ENCODE peak calls at places on chromosomes 12 and 14, in four cellular contexts. N is CD8-positive, alpha-beta T cell; K is sigmoid colon; E is heart right ventricle. P is an unnamed sample. For H3K4me1, the result is how much of the 10 kb centered on the place peaks cover.

GRCh38 chr14:67583711-67584644 is 16.1 kb downstream of the PIGH start:
- DNase-seq in E (peak), N (peak), K (no peak), P (no peak)

GRCh38 chr12:48165089-48166031 is 8.0 kb upstream of the ASB8 start:
- DNase-seq in K (no peak), E (peak), N (peak), P (no peak)

GRCh38 chr12:120397827-120398563 is 29.0 kb upstream of the MSI1 start:
- DNase-seq in N (no peak), K (no peak), E (no peak), P (no peak)

GRCh38 chr14:83041224-83041623 is 1507.6 kb upstream of the SEL1L start:
- DNase-seq in K (no peak), E (no peak), N (no peak), P (no peak)

GRCh38 chr14:104357689-104358527 is 219.5 kb downstream of the KIF26A start:
- DNase-seq in N (no peak), E (no peak), K (peak), P (peak)

GRCh38 chr12:46702581-46703344 is 123.0 kb downstream of the SLC38A4 start:
- DNase-seq in E (no peak), N (no peak), K (no peak), P (no peak)

GRCh38 chr12:66627270-66627987 is 51.4 kb downstream of the GRIP1 start:
- DNase-seq in E (peak), N (no peak), K (no peak), P (no peak)

GRCh38 chr14:87133073-87133815 is 859.7 kb downstream of the GALC start:
- DNase-seq in N (no peak), E (peak), K (no peak), P (no peak)

GRCh38 chr12:104095289-104095688 is 31.0 kb downstream of the HCFC2 start:
- DNase-seq in E (no peak), N (no peak), K (no peak), P (no peak)

GRCh38 chr14:96309907-96310330 is 53.2 kb downstream of the ATG2B start:
- DNase-seq in E (no peak), K (no peak), N (no peak), P (no peak)

GRCh38 chr14:95946867-95947266 is 70.2 kb downstream of the TUNAR start:
- DNase-seq in K (no peak), E (no peak), N (no peak), P (no peak)

GRCh38 chr12:98559666-98560065 is 33.8 kb upstream of the SLC25A3 start:
- DNase-seq in E (no peak), N (no peak), K (no peak), P (no peak)

GRCh38 chr12:128626808-128627320 is 196.9 kb downstream of the SLC15A4 start:
- DNase-seq in N (no peak), E (no peak), K (no peak), P (no peak)

GRCh38 chr12:111295176-111295575 is 73.7 kb downstream of the PHETA1 start:
- DNase-seq in K (no peak), N (no peak), E (no peak), P (no peak)

GRCh38 chr12:72264548-72265175 is 7.5 kb upstream of the TRHDE start:
- DNase-seq in N (no peak), E (no peak), K (no peak), P (no peak)

GRCh38 chr12:68240975-68241374 is 12.4 kb downstream of the IL22 start:
- DNase-seq in E (no peak), N (peak), K (no peak), P (peak)

GRCh38 chr12:39780527-39781446 is 161.2 kb upstream of the ABCD2 start:
- DNase-seq in N (no peak), K (no peak), E (no peak), P (peak)

GRCh38 chr14:44404599-44405349 is 102.3 kb downstream of the FSCB start:
- DNase-seq in E (no peak), N (no peak), K (no peak), P (no peak)

GRCh38 chr14:60760648-60761364 is 26.2 kb downstream of the MNAT1 start:
- DNase-seq in N (no peak), K (no peak), E (no peak), P (no peak)

GRCh38 chr14:51554953-51555352 is 96.8 kb upstream of the FRMD6 start:
- DNase-seq in E (no peak), N (no peak), K (no peak), P (no peak)

GRCh38 chr14:99524804-99525698 is 43.8 kb downstream of the CCNK start:
- DNase-seq in E (no peak), K (no peak), N (no peak), P (peak)

GRCh38 chr14:30230719-30231118 is 303.1 kb upstream of the PRKD1 start:
- DNase-seq in K (no peak), N (no peak), E (no peak), P (no peak)

GRCh38 chr12:65881348-65881961 is 57.2 kb downstream of the HMGA2 start:
- DNase-seq in E (no peak), K (peak), N (no peak), P (peak)

GRCh38 chr14:32939254-32940065 is 781 bp downstream of the NPAS3 start:
- DNase-seq in E (peak), K (peak), N (no peak), P (peak)

GRCh38 chr14:61472025-61472672 is 150.8 kb downstream of the PRKCH start:
- DNase-seq in N (peak), K (no peak), E (peak), P (no peak)

GRCh38 chr12:94832780-94833760 is 170.4 kb downstream of the NDUFA12 start:
- DNase-seq in N (no peak), K (no peak), E (no peak), P (peak)

GRCh38 chr14:35159742-35160409 is 37.5 kb downstream of the PRORP start:
- DNase-seq in E (no peak), N (no peak), K (no peak), P (no peak)

GRCh38 chr14:101074124-101075024 is 170.9 kb upstream of the RTL1 start:
- DNase-seq in E (no peak), K (no peak), N (peak), P (peak)

GRCh38 chr14:22811752-22812151 is 3.5 kb downstream of the SLC7A7 start:
- DNase-seq in K (no peak), E (no peak), N (no peak), P (no peak)

GRCh38 chr12:57299514-57300016 is 48.6 kb upstream of the STAC3 start:
- DNase-seq in E (no peak), K (no peak), N (no peak), P (no peak)

GRCh38 chr12:94304012-94304411 is 155.6 kb downstream of the PLXNC1 start:
- DNase-seq in K (no peak), E (no peak), N (no peak), P (no peak)

GRCh38 chr14:67166450-67166853 is 22.8 kb upstream of the GARIN2 start:
- DNase-seq in N (peak), E (peak), K (no peak), P (no peak)

GRCh38 chr12:92673756-92674155 is 29.0 kb upstream of the PLEKHG7 start:
- DNase-seq in K (no peak), E (no peak), N (no peak), P (no peak)

GRCh38 chr14:34742509-34743115 is 28.2 kb upstream of the CFL2 start:
- DNase-seq in E (no peak), K (no peak), N (no peak), P (peak)

GRCh38 chr12:52044284-52044983 is 6.8 kb upstream of the NR4A1 start:
- DNase-seq in K (peak), N (no peak), E (peak), P (peak)

GRCh38 chr12:112169086-112169872 is 43.9 kb downstream of the TRAFD1 start:
- DNase-seq in E (no peak), K (no peak), N (no peak), P (peak)

GRCh38 chr12:93734784-93735183 is 57.6 kb downstream of the CRADD start:
- DNase-seq in K (no peak), E (no peak), N (no peak), P (no peak)

GRCh38 chr12:53430116-53430515 is 6.5 kb downstream of the AMHR2 start:
- DNase-seq in N (no peak), K (peak), E (no peak), P (no peak)

GRCh38 chr12:80818878-80819277 is 102.2 kb downstream of the MYF5 start:
- DNase-seq in K (no peak), N (no peak), E (no peak), P (no peak)

GRCh38 chr14:72849222-72849621 is 44.7 kb downstream of the DPF3 start:
- DNase-seq in N (no peak), E (no peak), K (no peak), P (peak)

DNA sequence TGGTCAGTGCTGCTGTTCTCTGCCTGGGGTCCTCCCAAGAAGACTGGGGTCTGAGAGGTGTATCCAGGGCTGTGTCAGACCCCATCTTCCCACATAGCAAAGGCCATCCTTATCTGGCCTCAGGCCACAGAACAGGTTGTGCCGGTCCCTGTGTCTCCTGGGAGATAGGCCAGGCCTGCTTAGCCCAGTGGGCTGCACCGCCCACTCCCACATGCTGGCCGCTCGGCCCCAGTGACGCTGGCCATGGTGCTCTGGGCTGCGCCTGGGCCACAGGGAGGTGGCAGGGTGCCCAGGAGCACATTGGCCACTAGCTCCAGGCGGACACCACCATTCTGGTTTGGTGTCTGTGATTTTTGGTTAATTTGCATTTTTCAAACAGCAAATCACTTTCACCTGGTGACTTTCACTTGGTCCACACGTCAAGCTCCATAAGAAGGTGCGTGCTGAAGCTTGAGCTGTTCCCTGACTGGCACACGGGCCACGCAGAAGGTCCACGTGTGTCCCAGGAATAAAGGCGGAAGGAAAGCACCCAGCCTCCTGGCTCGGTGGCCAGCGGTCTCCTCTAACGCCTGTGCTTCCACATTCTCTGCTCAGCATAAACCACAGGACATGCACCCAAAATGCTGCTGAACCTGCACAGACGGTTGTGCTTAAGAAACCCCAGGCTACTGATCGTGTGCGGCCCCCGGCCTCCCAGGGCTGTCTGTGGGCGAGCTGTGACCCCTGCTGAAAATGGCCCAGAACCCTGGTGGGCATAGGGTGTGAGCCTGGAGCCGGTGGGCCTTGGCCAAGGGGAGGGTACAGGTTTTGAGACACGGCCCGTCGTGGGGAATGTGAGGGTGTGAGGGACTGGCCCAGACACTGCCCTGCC is 4.6 kb downstream of the FBRSL1 start:
- DNase-seq in E (no peak), K (no peak), N (no peak), P (no peak)
- H3K4me1 ChIP-seq in E (half or more), K (under half), N (half or more), P (half or more)

DNA sequence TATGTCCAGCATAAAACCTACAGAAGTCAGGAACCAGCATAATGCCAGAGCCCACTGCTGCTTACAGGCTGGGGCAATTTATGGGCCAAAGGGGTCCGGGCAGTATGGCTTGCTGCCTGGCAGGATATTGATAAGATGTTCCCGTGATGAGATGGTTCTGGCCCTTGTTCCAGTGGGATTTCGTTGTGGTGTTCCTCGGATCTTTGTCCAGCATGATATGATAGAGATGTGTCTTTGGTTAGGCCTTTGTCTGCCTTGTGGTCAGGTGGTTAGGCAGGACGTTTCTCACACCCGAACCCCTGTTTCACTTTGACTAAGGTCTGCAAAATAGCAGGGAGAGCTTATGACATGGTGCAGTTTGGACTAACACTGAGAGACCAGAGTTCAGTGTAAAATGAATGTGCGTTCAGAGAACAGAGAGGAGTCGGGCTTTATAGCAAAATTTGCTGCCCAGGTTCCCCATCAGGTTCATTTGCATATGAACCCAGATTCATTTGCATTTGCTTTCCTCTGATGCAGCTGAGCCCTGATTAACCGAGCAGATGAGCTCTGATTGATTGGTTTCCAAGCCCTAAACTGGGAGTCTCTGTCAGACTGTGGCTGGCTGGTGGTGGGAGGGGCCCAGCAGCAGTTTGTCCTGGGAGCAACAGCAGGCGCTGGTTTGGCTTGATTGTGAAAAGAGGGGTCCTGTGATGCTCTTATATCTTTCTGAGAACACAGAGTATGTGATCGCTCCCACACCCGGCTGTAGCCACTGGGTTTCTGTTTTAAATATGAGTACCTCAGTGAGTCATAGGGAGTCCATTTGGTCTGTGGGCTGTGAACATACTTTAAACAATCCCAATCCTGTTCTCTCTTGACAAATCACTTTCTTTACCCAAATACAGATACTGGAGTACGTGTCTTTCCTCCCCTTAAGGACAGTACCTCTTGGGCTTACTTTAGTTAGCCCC is 156.3 kb upstream of the PZP start:
- DNase-seq in N (peak), E (no peak), K (no peak), P (no peak)
- H3K27ac ChIP-seq in N (no peak), E (no peak), K (no peak), P (no peak)

DNA sequence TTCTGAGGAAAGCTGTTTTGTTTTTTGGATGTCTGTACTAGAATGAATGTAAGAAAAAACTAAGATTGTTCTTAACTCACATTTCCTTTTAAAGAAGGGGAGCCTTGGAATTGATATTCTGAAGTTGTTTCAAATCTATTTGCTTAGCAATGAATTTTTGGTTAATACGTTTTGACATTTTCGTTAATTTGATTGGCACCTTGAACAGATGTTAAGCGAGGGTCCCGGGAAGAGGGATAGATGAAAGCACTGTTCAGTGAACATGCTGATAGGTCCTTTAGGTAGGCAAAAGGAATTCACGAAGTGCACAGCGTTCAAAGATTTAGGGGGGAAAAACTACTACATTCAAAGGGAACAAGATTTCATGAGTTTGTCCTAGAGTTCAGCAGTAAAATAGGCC is 1.7 kb downstream of the SLC39A9 start:
- DNase-seq in K (no peak), E (no peak), N (no peak), P (no peak)
- H3K4me1 ChIP-seq in K (under half), E (under half), N (half or more), P (half or more)

DNA sequence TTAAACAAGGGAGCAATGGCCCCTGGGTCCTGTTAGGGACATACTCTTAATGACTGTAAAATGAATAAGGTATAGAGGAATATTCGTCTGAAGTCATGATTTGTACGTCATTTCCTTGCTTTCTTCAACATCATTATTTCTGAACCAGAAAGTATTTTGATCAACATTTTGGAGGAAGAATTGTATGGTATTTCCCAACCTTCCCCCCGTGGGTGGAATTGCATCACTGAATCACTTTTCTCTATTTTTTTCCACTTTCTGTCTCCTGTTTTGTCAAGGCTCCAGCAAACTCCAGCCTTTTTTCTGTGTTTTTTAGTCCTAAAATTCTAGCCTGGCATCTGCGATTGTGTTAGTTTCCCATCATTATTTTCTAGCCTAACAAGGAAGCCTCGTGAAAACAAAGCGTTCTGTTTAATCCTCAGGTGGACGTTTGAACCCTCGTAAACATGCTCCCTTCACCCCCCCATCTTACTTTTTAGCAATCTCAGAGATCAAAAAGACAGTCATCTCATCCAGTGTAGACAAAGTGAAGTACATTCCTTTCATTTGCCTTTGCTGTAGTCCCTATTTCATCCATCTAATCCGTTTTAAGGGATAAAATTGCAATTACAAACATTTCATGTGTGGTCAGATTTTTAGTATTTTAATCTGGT is 62.3 kb downstream of the ETV6 start:
- DNase-seq in N (no peak), K (no peak), E (no peak), P (no peak)
- H3K27ac ChIP-seq in N (no peak), K (peak), E (no peak), P (peak)

GRCh38 chr12:133063556-133063955 is 17.2 kb upstream of the ZNF140 start:
- DNase-seq in K (no peak), N (no peak), E (no peak), P (no peak)
- H3K4me1 ChIP-seq in K (under half), N (under half), E (under half), P (under half)